ENCODE peak calls at places on chromosomes 4 and X, in four cellular contexts. Z is foreskin keratinocyte, C is A673, T is A549. B is an unnamed sample.
A peak's percentile ranks its signal among the peaks of the same experiment; 100 is the strongest.

GRCh38 chr4:119715490-119716445 is 87.2 kb upstream of the PDE5A start:
- DNase-seq in Z (no peak), C (no peak), T (no peak), B (no peak)

GRCh38 chr4:158938462-158939044 is 164.3 kb upstream of the RAPGEF2 start:
- DNase-seq in Z (no peak), C (peak; percentile 69), T (no peak), B (no peak)

GRCh38 chr4:74395633-74396032 is 30.7 kb downstream of the EREG start:
- DNase-seq in Z (no peak), C (no peak), T (no peak), B (no peak)

GRCh38 chr4:152936446-152937279 is 540 bp downstream of the FHDC1 start:
- DNase-seq in Z (peak; percentile 19), C (peak; percentile 27), T (peak; percentile 18), B (no peak)

GRCh38 chrX:48996969-48997368 is 5.1 kb downstream of the GRIPAP1 start:
- DNase-seq in Z (no peak), C (no peak), T (no peak), B (no peak)

GRCh38 chr4:26812049-26812729 is 48.5 kb upstream of the STIM2 start:
- DNase-seq in Z (no peak), C (no peak), T (no peak), B (no peak)

GRCh38 chr4:29375716-29376115 is 1344.5 kb upstream of the PCDH7 start:
- DNase-seq in Z (no peak), C (peak; percentile 66), T (no peak), B (no peak)

GRCh38 chrX:107979534-107979933 is 2.6 kb downstream of the TEX13B start:
- DNase-seq in Z (no peak), C (no peak), T (no peak), B (no peak)

GRCh38 chr4:92618968-92619367 is 315.2 kb downstream of the GRID2 start:
- DNase-seq in Z (no peak), C (no peak), T (peak; percentile 4), B (no peak)

GRCh38 chr4:185840953-185841352 is 29.0 kb upstream of the SORBS2 start:
- DNase-seq in Z (no peak), C (no peak), T (no peak), B (no peak)

GRCh38 chr4:121951570-121952110 is at the start of gene TRPC3:
- DNase-seq in Z (no peak), C (peak; percentile 30), T (no peak), B (peak; percentile 0)

GRCh38 chrX:24536551-24536950 is 71.5 kb downstream of the PDK3 start:
- DNase-seq in Z (no peak), C (no peak), T (no peak), B (no peak)

GRCh38 chr4:24956763-24957162 is 43.9 kb upstream of the CCDC149 start:
- DNase-seq in Z (no peak), C (no peak), T (no peak), B (no peak)

GRCh38 chr4:6963139-6963611 is 53.5 kb downstream of the TBC1D14 start:
- DNase-seq in Z (no peak), C (no peak), T (no peak), B (no peak)

GRCh38 chr4:128847074-128847724 is 37.7 kb downstream of the JADE1 start:
- DNase-seq in Z (no peak), C (no peak), T (no peak), B (no peak)

GRCh38 chrX:48696301-48697181 is at the start of gene SUV39H1:
- DNase-seq in Z (peak; percentile 61), C (peak; percentile 93), T (peak; percentile 89), B (peak; percentile 58)

GRCh38 chr4:149176019-149176418 is 639.6 kb downstream of the IQCM start:
- DNase-seq in Z (no peak), C (no peak), T (no peak), B (no peak)

GRCh38 chrX:153245288-153245731 is 66.2 kb downstream of the MAGEA1 start:
- DNase-seq in Z (peak; percentile 3), C (peak; percentile 76), T (peak; percentile 1), B (peak; percentile 22)

GRCh38 chr4:10490996-10491395 is 33.8 kb upstream of the ZNF518B start:
- DNase-seq in Z (no peak), C (no peak), T (no peak), B (no peak)

GRCh38 chr4:104491826-104492771 is 2.6 kb downstream of the CXXC4 start:
- DNase-seq in Z (no peak), C (peak; percentile 56), T (peak; percentile 13), B (no peak)

GRCh38 chr4:8847764-8848163 is 23.9 kb downstream of the HMX1 start:
- DNase-seq in Z (no peak), C (no peak), T (no peak), B (no peak)

GRCh38 chrX:110135618-110136017 is 132.7 kb downstream of the TMEM164 start:
- DNase-seq in Z (no peak), C (no peak), T (no peak), B (no peak)

GRCh38 chrX:98371994-98372393 is 1488.3 kb downstream of the RPA4 start:
- DNase-seq in Z (peak; percentile 30), C (no peak), T (no peak), B (no peak)

GRCh38 chrX:31139966-31140365 is 68.1 kb upstream of the FTHL17 start:
- DNase-seq in Z (no peak), C (peak; percentile 9), T (no peak), B (no peak)

GRCh38 chrX:39504850-39505259 is 592.9 kb downstream of the BCOR start:
- DNase-seq in Z (no peak), C (peak; percentile 47), T (no peak), B (no peak)

GRCh38 chr4:148998719-148999118 is 556.5 kb upstream of the NR3C2 start:
- DNase-seq in Z (no peak), C (peak; percentile 64), T (peak; percentile 4), B (no peak)

GRCh38 chrX:11789809-11790208 is 31.8 kb downstream of the MSL3 start:
- DNase-seq in Z (no peak), C (no peak), T (no peak), B (no peak)

GRCh38 chr4:151766691-151767090 is 5.9 kb upstream of the GATB start:
- DNase-seq in Z (no peak), C (no peak), T (peak; percentile 12), B (no peak)

GRCh38 chr4:117239434-117239833 is 154.1 kb upstream of the TRAM1L1 start:
- DNase-seq in Z (no peak), C (no peak), T (no peak), B (no peak)

GRCh38 chr4:17059192-17059634 is 160.8 kb upstream of the LDB2 start:
- DNase-seq in Z (no peak), C (peak; percentile 19), T (no peak), B (no peak)

GRCh38 chr4:2933566-2934076 is 29.6 kb downstream of the NOP14 start:
- DNase-seq in Z (no peak), C (no peak), T (no peak), B (no peak)

GRCh38 chrX:1526565-1526964 is 10.4 kb downstream of the P2RY8 start:
- DNase-seq in Z (no peak), C (no peak), T (no peak), B (no peak)

GRCh38 chr4:127995776-127996175 is 30.6 kb downstream of the ABHD18 start:
- DNase-seq in Z (peak; percentile 44), C (peak; percentile 30), T (peak; percentile 44), B (peak; percentile 3)

GRCh38 chrX:88746925-88747324 is at the start of gene CPXCR1:
- DNase-seq in Z (no peak), C (no peak), T (no peak), B (no peak)

DNA sequence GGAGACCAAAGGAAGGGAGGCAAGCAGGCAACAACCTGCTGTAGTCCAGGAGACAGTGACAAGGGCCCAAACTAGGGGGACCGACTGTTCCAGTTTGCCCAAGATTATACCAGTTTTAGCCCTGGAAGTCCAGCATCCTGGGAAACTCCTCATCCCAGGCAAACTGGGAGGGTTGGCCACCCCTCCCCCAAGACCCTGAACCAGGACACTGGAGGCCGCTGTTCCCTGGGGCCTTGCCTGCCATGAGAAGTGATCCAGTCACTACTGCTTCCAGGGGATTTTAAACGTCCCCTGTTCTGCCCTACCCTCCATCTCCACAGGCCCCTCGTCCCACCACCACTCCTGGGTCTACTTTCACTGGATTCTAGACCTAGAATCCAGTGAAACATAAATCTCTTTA is 4.3 kb upstream of the DGAT2L6 start:
- DNase-seq in Z (no peak), C (no peak), T (no peak), B (no peak)
- H3K4me1 ChIP-seq in Z (peaks cover 23% of the 10 kb centered on the region), C (peaks cover 5% of the 10 kb centered on the region), T (peaks cover 32% of the 10 kb centered on the region), B (peaks cover 13% of the 10 kb centered on the region)

GRCh38 chr4:145531193-145531592 is 49.5 kb downstream of the SMAD1 start:
- DNase-seq in Z (no peak), C (no peak), T (no peak), B (no peak)
- H3K4me1 ChIP-seq in Z (peaks cover 25% of the 10 kb centered on the region), C (peaks cover 10% of the 10 kb centered on the region), T (peaks cover 4% of the 10 kb centered on the region), B (peaks cover 14% of the 10 kb centered on the region)

GRCh38 chr4:107855723-107856122 is 31.0 kb downstream of the SGMS2 start:
- DNase-seq in Z (no peak), C (no peak), T (no peak), B (no peak)

GRCh38 chr4:107854326-107855030 is 29.7 kb downstream of the SGMS2 start:
- DNase-seq in Z (no peak), C (peak; percentile 39), T (no peak), B (no peak)

GRCh38 chr4:107857741-107858140 is 33.0 kb downstream of the SGMS2 start:
- DNase-seq in Z (no peak), C (no peak), T (no peak), B (no peak)

GRCh38 chr4:107856901-107857300 is 32.2 kb downstream of the SGMS2 start:
- DNase-seq in Z (no peak), C (no peak), T (no peak), B (no peak)

DNA sequence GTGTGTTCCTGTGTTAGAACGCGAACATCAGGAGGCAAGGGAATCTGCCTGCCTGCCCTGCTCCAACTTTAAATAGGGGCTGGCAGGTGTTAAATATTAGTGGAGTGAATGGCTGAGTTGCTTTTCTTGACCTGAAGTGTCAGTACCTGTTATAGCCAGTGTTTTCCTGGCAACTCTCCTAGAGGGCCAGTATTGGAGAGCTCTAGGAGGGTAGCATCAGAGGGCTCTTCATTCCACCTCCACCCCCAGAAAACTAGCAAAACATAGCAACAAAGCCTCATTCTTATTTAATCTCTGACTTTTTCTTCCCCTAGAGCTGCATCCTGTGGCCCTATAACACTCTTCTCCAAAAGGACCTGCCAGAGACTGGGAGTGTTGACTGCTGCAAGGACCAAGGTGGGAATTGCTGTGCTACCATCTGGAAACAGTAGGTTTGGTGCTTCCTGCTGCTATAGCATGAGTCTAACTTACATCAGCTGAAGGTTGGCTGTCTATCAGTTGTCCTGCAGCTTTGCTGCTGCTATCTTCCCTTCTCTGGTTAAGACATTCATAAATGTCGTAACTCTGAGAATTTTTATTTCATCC is 33.5 kb downstream of the SGMS2 start:
- DNase-seq in Z (no peak), C (no peak), T (no peak), B (no peak)
- H3K4me1 ChIP-seq in Z (peaks cover 40% of the 10 kb centered on the region), C (peaks cover 4% of the 10 kb centered on the region), T (peaks cover 31% of the 10 kb centered on the region), B (peaks cover 16% of the 10 kb centered on the region)

GRCh38 chr4:102815981-102816380 is 11.4 kb downstream of the UBE2D3 start:
- DNase-seq in Z (peak; percentile 83), C (peak; percentile 11), T (peak; percentile 29), B (peak; percentile 51)
- H3K4me1 ChIP-seq in Z (peaks cover 55% of the 10 kb centered on the region), C (peaks cover 42% of the 10 kb centered on the region), T (peaks cover 64% of the 10 kb centered on the region), B (no peaks in the 10 kb centered on the region)

GRCh38 chr4:87360338-87360935 is 30.6 kb downstream of the HSD17B11 start:
- DNase-seq in Z (no peak), C (no peak), T (no peak), B (no peak)
- H3K4me1 ChIP-seq in Z (no peaks in the 10 kb centered on the region), C (no peaks in the 10 kb centered on the region), T (peaks cover 7% of the 10 kb centered on the region), B (no peaks in the 10 kb centered on the region)

GRCh38 chr4:143384381-143384994 is 47.8 kb downstream of the GAB1 start:
- DNase-seq in Z (no peak), C (no peak), T (no peak), B (no peak)
- H3K4me1 ChIP-seq in Z (peaks cover 20% of the 10 kb centered on the region), C (peaks cover 47% of the 10 kb centered on the region), T (peaks cover 10% of the 10 kb centered on the region), B (peaks cover 9% of the 10 kb centered on the region)